ENCODE peak calls at places on chromosome 22, in seven cellular contexts. X is adrenal gland, A is SJSA1, U is HFF-Myc, S is fibroblast of mammary gland, P is OCI-LY7, J is choroid plexus epithelial cell. T is an unnamed sample.

GRCh38 chr22:19043111-19044085 is 78.8 kb downstream of the DGCR2 start:
- DNase-seq in J (no peak), S (peak; percentile 25), A (no peak), P (no peak), U (no peak), X (no peak), T (no peak)

GRCh38 chr22:24429411-24430365 is 2.3 kb downstream of the ADORA2A start:
- DNase-seq in S (no peak), P (peak; percentile 86), A (no peak), U (no peak), X (peak; percentile 73), J (peak; percentile 36), T (peak; percentile 71)

GRCh38 chr22:43343262-43343988 is at the start of gene SCUBE1:
- DNase-seq in S (peak; percentile 7), P (no peak), A (no peak), J (peak; percentile 33), X (peak; percentile 71), U (no peak), T (peak; percentile 90)

GRCh38 chr22:44396021-44396726 is 83.4 kb upstream of the SHISAL1 start:
- DNase-seq in X (peak; percentile 28), P (no peak), A (no peak), U (no peak), J (no peak), S (no peak), T (peak; percentile 15)

GRCh38 chr22:37167176-37167980 is 17.7 kb upstream of the IL2RB start:
- DNase-seq in S (no peak), P (no peak), J (no peak), X (no peak), A (no peak), U (no peak), T (peak; percentile 6)

GRCh38 chr22:37808294-37808657 is 542 bp downstream of the GCAT start:
- DNase-seq in U (no peak), A (no peak), X (no peak), P (no peak), S (peak; percentile 50), J (peak; percentile 54), T (no peak)

GRCh38 chr22:44620129-44620840 is 81.7 kb upstream of the PRR5 start:
- DNase-seq in S (peak; percentile 55), X (peak; percentile 91), J (peak; percentile 61), P (peak; percentile 47), A (no peak), U (no peak), T (peak; percentile 82)

GRCh38 chr22:36470162-36470993 is 11.1 kb downstream of the TXN2 start:
- DNase-seq in S (peak; percentile 87), U (peak; percentile 80), J (peak; percentile 95), A (peak; percentile 90), X (peak; percentile 95), P (peak; percentile 88), T (peak; percentile 83)

GRCh38 chr22:24011735-24012068 is 598 bp downstream of the CABIN1 start:
- DNase-seq in S (no peak), P (no peak), A (no peak), J (peak; percentile 13), X (no peak), U (no peak), T (no peak)

GRCh38 chr22:32947581-32947980 is 110.6 kb downstream of the SYN3 start:
- DNase-seq in J (no peak), X (no peak), P (no peak), U (no peak), S (no peak), A (no peak), T (no peak)

GRCh38 chr22:33542153-33542552 is 378.1 kb downstream of the LARGE1 start:
- DNase-seq in U (no peak), P (no peak), A (no peak), J (no peak), X (peak; percentile 64), S (peak; percentile 15), T (no peak)

GRCh38 chr22:28440517-28441366 is 238.9 kb downstream of the TTC28 start:
- DNase-seq in A (no peak), X (no peak), P (no peak), J (peak; percentile 75), S (peak; percentile 74), U (no peak), T (no peak)

GRCh38 chr22:23837911-23838685 is 708 bp downstream of the DERL3 start:
- DNase-seq in X (no peak), P (peak; percentile 58), J (no peak), U (no peak), A (no peak), S (no peak), T (no peak)

GRCh38 chr22:37496651-37497599 is 10.7 kb upstream of the MFNG start:
- DNase-seq in S (peak; percentile 91), J (peak; percentile 90), A (peak; percentile 91), P (no peak), X (no peak), U (peak; percentile 81), T (no peak)

GRCh38 chr22:32880906-32881596 is 79.5 kb downstream of the TIMP3 start:
- DNase-seq in P (no peak), X (peak; percentile 94), A (no peak), S (peak; percentile 41), U (no peak), J (peak; percentile 90), T (peak; percentile 97)

GRCh38 chr22:29272624-29273023 is 4.6 kb downstream of the EWSR1 start:
- DNase-seq in X (peak; percentile 49), J (no peak), P (no peak), U (no peak), S (no peak), A (no peak), T (no peak)

GRCh38 chr22:36463783-36464184 is 17.7 kb downstream of the TXN2 start:
- DNase-seq in X (peak; percentile 79), U (no peak), P (no peak), J (no peak), A (no peak), S (no peak), T (no peak)

GRCh38 chr22:37336474-37337028 is 54.2 kb downstream of the CYTH4 start:
- DNase-seq in S (no peak), U (no peak), X (no peak), P (no peak), J (no peak), A (no peak), T (no peak)

GRCh38 chr22:37197451-37198289 is 9.6 kb upstream of the C1QTNF6 start:
- DNase-seq in A (peak; percentile 64), J (peak; percentile 79), P (no peak), U (no peak), X (peak; percentile 97), S (peak; percentile 83), T (peak; percentile 38)

GRCh38 chr22:23789121-23789520 is 2.4 kb downstream of the SMARCB1 start:
- DNase-seq in X (no peak), A (no peak), U (no peak), S (no peak), P (no peak), J (no peak), T (no peak)

GRCh38 chr22:43014062-43014875 is 680 bp downstream of the PACSIN2 start:
- DNase-seq in S (peak; percentile 30), A (peak; percentile 48), X (no peak), P (peak; percentile 52), U (no peak), J (no peak), T (peak; percentile 47)

GRCh38 chr22:21938906-21939305 is 13.7 kb downstream of the PPM1F start:
- DNase-seq in X (no peak), S (no peak), J (no peak), A (no peak), U (no peak), P (no peak), T (no peak)
- H3K4me3 ChIP-seq in X (no peak overlapping the region), S (peak overlapping the region; percentile 3), J (no peak overlapping the region), A (no peak overlapping the region), U (peak overlapping the region; percentile 46), P (no peak overlapping the region), T (peak overlapping the region; percentile 96)

GRCh38 chr22:41531736-41532477 is 12.4 kb downstream of the POLR3H start:
- DNase-seq in A (no peak), P (no peak), J (no peak), U (no peak), X (no peak), S (no peak), T (no peak)
- H3K4me3 ChIP-seq in A (no peak overlapping the region), P (no peak overlapping the region), J (no peak overlapping the region), U (no peak overlapping the region), X (no peak overlapping the region), S (no peak overlapping the region), T (no peak overlapping the region)

GRCh38 chr22:25746012-25746373 is 4.0 kb downstream of the MYO18B start:
- DNase-seq in J (peak; percentile 36), A (no peak), P (no peak), U (no peak), X (no peak), S (peak; percentile 82), T (no peak)

GRCh38 chr22:25742918-25743708 is 1.1 kb downstream of the MYO18B start:
- DNase-seq in A (no peak), U (no peak), S (no peak), X (no peak), P (no peak), J (no peak), T (no peak)

GRCh38 chr22:25747245-25747944 is 5.4 kb downstream of the MYO18B start:
- DNase-seq in P (no peak), U (no peak), X (peak; percentile 97), J (peak; percentile 85), A (peak; percentile 87), S (peak; percentile 99), T (peak; percentile 85)

GRCh38 chr22:25744694-25745093 is 2.7 kb downstream of the MYO18B start:
- DNase-seq in P (no peak), A (no peak), X (no peak), J (no peak), S (no peak), U (no peak), T (no peak)

DNA sequence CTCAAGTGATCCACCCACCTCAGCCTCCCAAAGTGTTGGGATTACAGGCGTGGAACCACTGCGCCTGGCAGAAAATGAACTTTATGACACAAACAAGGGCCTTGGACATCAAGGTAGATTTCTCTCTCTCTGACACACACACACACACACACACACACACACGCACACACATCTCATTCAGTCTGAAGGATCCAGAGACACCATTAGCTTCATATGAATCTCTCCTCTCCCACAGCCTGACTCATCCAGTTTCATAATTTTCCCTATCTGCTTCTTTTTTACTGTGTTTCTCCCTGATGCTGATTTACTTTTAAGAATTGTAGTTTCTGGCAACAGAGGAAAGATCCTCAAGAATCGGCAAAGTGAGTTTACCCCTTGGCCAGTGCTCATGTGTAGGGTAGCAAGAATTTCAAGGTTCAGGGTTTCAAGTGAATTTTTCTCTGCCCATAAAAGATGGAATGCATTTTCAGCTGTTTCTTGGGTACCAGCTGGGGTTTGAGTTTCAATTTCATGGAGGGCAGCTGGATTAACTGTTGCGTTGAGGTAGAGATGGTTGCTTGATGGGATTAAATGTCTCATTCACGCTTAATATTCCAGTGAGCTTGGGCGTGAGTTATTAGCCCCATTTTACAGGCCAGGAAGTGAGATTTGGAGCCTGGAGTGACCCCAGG is 3.5 kb downstream of the MYO18B start:
- DNase-seq in P (no peak), A (no peak), U (no peak), J (peak; percentile 48), S (peak; percentile 86), X (no peak), T (no peak)
- H3K4me3 ChIP-seq in P (no peak overlapping the region), A (no peak overlapping the region), U (no peak overlapping the region), J (no peak overlapping the region), S (no peak overlapping the region), X (no peak overlapping the region), T (no peak overlapping the region)

GRCh38 chr22:31085928-31086327 is 4.8 kb downstream of the SMTN start:
- DNase-seq in J (no peak), U (no peak), X (no peak), S (no peak), P (no peak), A (no peak), T (no peak)
- H3K4me3 ChIP-seq in J (no peak overlapping the region), U (peak overlapping the region; percentile 72), X (peak overlapping the region; percentile 69), S (no peak overlapping the region), P (no peak overlapping the region), A (no peak overlapping the region), T (no peak overlapping the region)

T was measured in BE2C.